ENCODE peak calls at places on chromosomes 16 and 17, in seven cellular contexts. R is Calu3, W is T-helper 2 cell, M is Peyer's patch, V is NCI-H510A, I is SW 1271, H is prostate gland. Q is an unnamed sample.

GRCh38 chr16:30948956-30949654 is at the start of gene ORAI3:
- DNase-seq in V (peak; percentile 18), I (no peak), R (peak; percentile 76), W (no peak), H (peak; percentile 81), M (peak; percentile 83), Q (no peak)

GRCh38 chr17:28038802-28039600 is 3.5 kb upstream of the NLK start:
- DNase-seq in R (no peak), V (no peak), I (no peak), W (no peak), M (no peak), H (no peak), Q (no peak)

GRCh38 chr17:82273327-82274133 is at the start of gene CSNK1D:
- DNase-seq in M (peak; percentile 98), V (peak; percentile 66), R (peak; percentile 92), H (peak; percentile 90), W (peak; percentile 94), I (peak; percentile 21), Q (peak; percentile 86)

GRCh38 chr17:27207073-27207511 is 86.8 kb upstream of the WSB1 start:
- DNase-seq in V (no peak), R (no peak), W (no peak), H (no peak), I (peak; percentile 25), M (no peak), Q (no peak)

GRCh38 chr17:56110463-56111138 is 42.7 kb upstream of the ANKFN1 start:
- DNase-seq in I (no peak), M (peak; percentile 68), H (peak; percentile 20), W (no peak), R (peak; percentile 78), V (peak; percentile 70), Q (no peak)

GRCh38 chr17:80725532-80725931 is 180.9 kb downstream of the RPTOR start:
- DNase-seq in V (no peak), H (no peak), R (no peak), W (no peak), M (no peak), I (no peak), Q (no peak)

GRCh38 chr17:63189082-63189481 is 223.0 kb downstream of the TANC2 start:
- DNase-seq in I (no peak), W (no peak), R (no peak), V (no peak), H (no peak), M (no peak), Q (no peak)

GRCh38 chr17:30372755-30373154 is 6.0 kb upstream of the CPD start:
- DNase-seq in R (no peak), M (no peak), I (peak; percentile 15), W (no peak), V (no peak), H (no peak), Q (no peak)

GRCh38 chr17:49851387-49852291 is 3.8 kb upstream of the TAC4 start:
- DNase-seq in H (peak; percentile 69), I (no peak), W (peak; percentile 41), M (peak; percentile 65), V (no peak), R (peak; percentile 91), Q (peak; percentile 57)

GRCh38 chr16:89265647-89266046 is 48.1 kb downstream of the ZNF778 start:
- DNase-seq in I (no peak), M (peak; percentile 34), V (no peak), H (no peak), W (no peak), R (no peak), Q (no peak)

Q was measured in stimulated activated naive CD4-positive, alpha-beta T cell.